ENCODE peak calls at places on chromosome 15, in four cellular contexts. M is GM06990, S is type B pancreatic cell, J is fibroblast of lung. I is an unnamed sample.
A peak's percentile ranks its signal among the peaks of the same experiment; 100 is the strongest.

GRCh38 chr15:90807687-90808086 is 60.7 kb upstream of the FURIN start:
- DNase-seq in M (no peak), S (no peak), J (no peak), I (no peak)

GRCh38 chr15:59292393-59292792 is 80.3 kb downstream of the MYO1E start:
- DNase-seq in M (no peak), S (no peak), J (no peak), I (peak; percentile 72)

GRCh38 chr15:64232400-64232799 is 69.6 kb upstream of the PPIB start:
- DNase-seq in M (no peak), S (no peak), J (peak; percentile 35), I (peak; percentile 56)

GRCh38 chr15:36117394-36117793 is 462.0 kb upstream of the CDIN1 start:
- DNase-seq in M (no peak), S (no peak), J (no peak), I (no peak)

GRCh38 chr15:48861813-48862431 is 16.0 kb upstream of the EID1 start:
- DNase-seq in M (peak; percentile 21), S (no peak), J (peak; percentile 86), I (peak; percentile 77)

GRCh38 chr15:42091753-42092665 is 2.4 kb downstream of the PLA2G4D start:
- DNase-seq in M (no peak), S (no peak), J (no peak), I (no peak)

GRCh38 chr15:33699691-33700447 is 268.4 kb upstream of the CHRM5 start:
- DNase-seq in M (no peak), S (no peak), J (peak; percentile 19), I (no peak)

GRCh38 chr15:70488002-70488605 is 275.3 kb downstream of the UACA start:
- DNase-seq in M (peak; percentile 48), S (no peak), J (peak; percentile 82), I (peak; percentile 80)

GRCh38 chr15:35713733-35714132 is 167.8 kb upstream of the DPH6 start:
- DNase-seq in M (no peak), S (no peak), J (no peak), I (peak; percentile 61)

GRCh38 chr15:100020181-100020580 is 286.9 kb upstream of the LYSMD4 start:
- DNase-seq in M (no peak), S (no peak), J (no peak), I (no peak)

GRCh38 chr15:58678683-58679082 is 70.8 kb downstream of the ADAM10 start:
- DNase-seq in M (no peak), S (no peak), J (peak; percentile 25), I (no peak)

GRCh38 chr15:36644156-36644896 is 64.9 kb downstream of the CDIN1 start:
- DNase-seq in M (no peak), S (no peak), J (no peak), I (no peak)

GRCh38 chr15:66124626-66125025 is 128.9 kb downstream of the MEGF11 start:
- DNase-seq in M (no peak), S (no peak), J (no peak), I (no peak)

GRCh38 chr15:82086243-82086995 is 40.6 kb upstream of the MEX3B start:
- DNase-seq in M (no peak), S (no peak), J (no peak), I (no peak)

GRCh38 chr15:64695571-64695992 is 79.8 kb downstream of the RBPMS2 start:
- DNase-seq in M (no peak), S (no peak), J (no peak), I (no peak)

GRCh38 chr15:65969865-65970832 is 100.9 kb downstream of the RAB11A start:
- DNase-seq in M (no peak), S (no peak), J (no peak), I (no peak)

GRCh38 chr15:47194718-47195117 is 522.6 kb upstream of the SEMA6D start:
- DNase-seq in M (no peak), S (no peak), J (peak; percentile 72), I (peak; percentile 54)
- TF ChIP-seq CTCF in M (peak; percentile 10), S (peak; percentile 61), J (peak; percentile 45), I (peak; percentile 51)

DNA sequence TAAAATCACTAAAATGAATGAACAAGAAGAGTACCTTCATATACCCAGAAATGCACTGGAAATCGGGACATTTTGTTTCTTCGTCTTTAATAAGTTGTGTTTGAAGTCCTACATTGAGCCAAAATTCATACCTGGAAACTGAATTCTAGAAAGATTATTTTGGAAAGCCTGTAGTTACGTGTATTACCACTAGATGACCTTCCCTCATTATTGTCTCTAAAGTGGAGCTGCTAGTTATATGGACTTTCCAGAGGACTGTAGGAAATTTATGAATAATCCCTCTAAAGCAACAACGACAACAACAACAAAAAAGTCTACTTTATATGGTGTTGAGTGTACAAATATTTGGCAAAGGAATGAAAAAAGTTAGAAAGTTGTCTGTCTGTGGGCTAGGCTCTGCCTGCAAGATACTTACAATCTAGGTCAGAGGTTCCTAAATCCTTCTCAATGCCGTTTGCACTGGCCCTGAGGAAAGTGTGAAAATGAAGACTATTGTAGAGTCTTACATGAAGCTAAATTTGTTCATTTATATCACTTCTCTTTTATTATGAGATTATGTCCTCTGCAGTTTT is 234.8 kb upstream of the NR2E3 start:
- DNase-seq in M (no peak), S (no peak), J (peak; percentile 46), I (peak; percentile 21)
- TF ChIP-seq CTCF in M (peak; percentile 69), S (peak; percentile 70), J (peak; percentile 69), I (peak; percentile 55)

GRCh38 chr15:72117448-72117697 is 577 bp downstream of the MYO9A start:
- DNase-seq in M (no peak), S (peak; percentile 84), J (peak; percentile 83), I (peak; percentile 83)

GRCh38 chr15:72116680-72117447 is 1.1 kb downstream of the MYO9A start:
- DNase-seq in M (no peak), S (no peak), J (peak; percentile 35), I (no peak)

GRCh38 chr15:72118400-72118978 is at the start of gene SENP8:
- DNase-seq in M (no peak), S (no peak), J (no peak), I (no peak)

GRCh38 chr15:72113347-72114031 is 4.5 kb downstream of the MYO9A start:
- DNase-seq in M (no peak), S (no peak), J (no peak), I (no peak)

GRCh38 chr15:72117698-72118399 is at the start of gene MYO9A:
- DNase-seq in M (peak; percentile 99), S (peak; percentile 99), J (peak; percentile 99), I (peak; percentile 99)
- TF ChIP-seq CTCF in M (peak; percentile 3), S (no peak), J (no peak), I (no peak)

GRCh38 chr15:91855684-91856553 is 2.4 kb downstream of the SLCO3A1 start:
- DNase-seq in M (peak; percentile 14), S (no peak), J (no peak), I (no peak)
- TF ChIP-seq CTCF in M (no peak), S (peak; percentile 47), J (no peak), I (peak; percentile 24)

DNA sequence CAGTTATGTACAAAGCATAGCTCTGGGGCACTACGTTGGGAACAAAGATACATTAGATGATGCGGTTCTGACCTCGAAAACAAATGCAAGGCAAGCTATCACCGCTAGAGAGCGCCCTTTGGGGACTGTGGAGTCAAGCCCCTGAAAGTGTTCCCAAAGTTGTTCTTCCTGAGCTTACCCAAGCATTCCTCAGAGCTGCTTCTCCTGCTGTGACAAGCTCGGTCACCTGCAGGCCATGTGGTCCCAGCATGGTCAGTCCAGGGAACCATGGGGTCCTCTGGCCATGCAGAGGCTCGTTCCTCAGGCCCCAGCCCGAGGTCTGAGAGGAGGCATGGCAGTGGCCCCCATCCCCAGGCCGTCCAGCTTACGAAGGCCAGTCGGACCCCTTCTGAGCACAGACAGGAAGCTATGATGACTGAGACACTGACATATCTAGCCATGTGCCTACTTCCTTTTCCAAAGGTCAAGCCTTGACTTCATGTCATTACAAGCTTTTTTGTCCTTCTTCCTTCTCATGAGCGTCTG is 79.5 kb downstream of the ATP10A start:
- DNase-seq in M (no peak), S (no peak), J (peak; percentile 28), I (peak; percentile 15)
- TF ChIP-seq CTCF in M (peak; percentile 56), S (peak; percentile 66), J (peak; percentile 43), I (peak; percentile 46)

GRCh38 chr15:29398907-29399306 is 129.3 kb upstream of the NSMCE3 start:
- DNase-seq in M (no peak), S (no peak), J (no peak), I (no peak)

GRCh38 chr15:29405564-29405963 is 135.9 kb upstream of the NSMCE3 start:
- DNase-seq in M (no peak), S (no peak), J (no peak), I (no peak)

GRCh38 chr15:29400701-29401100 is 131.1 kb upstream of the NSMCE3 start:
- DNase-seq in M (no peak), S (no peak), J (no peak), I (no peak)

GRCh38 chr15:29401644-29402043 is 132.0 kb upstream of the NSMCE3 start:
- DNase-seq in M (no peak), S (no peak), J (no peak), I (no peak)

DNA sequence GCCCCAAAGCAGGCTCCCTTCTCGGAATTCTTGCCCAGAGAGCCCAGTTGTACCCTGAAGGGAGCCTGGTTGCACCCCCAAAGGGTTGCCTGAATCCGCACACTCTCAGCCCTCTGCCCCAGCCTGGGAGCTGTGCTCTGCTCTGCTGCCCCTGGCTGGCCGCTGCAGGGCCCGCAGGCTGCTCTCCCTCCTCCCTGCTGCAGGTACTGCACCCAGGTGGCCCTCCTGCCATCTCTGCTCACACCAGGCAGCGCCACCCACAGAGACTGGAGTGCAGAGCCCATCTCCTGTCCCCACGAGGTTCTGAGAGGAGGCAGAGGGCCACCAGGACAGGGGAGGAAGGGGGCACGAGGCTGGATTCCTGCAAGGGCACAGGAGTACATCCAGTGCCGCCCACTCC is 134.2 kb upstream of the NSMCE3 start:
- DNase-seq in M (peak; percentile 34), S (no peak), J (no peak), I (no peak)
- TF ChIP-seq CTCF in M (no peak), S (no peak), J (no peak), I (no peak)

DNA sequence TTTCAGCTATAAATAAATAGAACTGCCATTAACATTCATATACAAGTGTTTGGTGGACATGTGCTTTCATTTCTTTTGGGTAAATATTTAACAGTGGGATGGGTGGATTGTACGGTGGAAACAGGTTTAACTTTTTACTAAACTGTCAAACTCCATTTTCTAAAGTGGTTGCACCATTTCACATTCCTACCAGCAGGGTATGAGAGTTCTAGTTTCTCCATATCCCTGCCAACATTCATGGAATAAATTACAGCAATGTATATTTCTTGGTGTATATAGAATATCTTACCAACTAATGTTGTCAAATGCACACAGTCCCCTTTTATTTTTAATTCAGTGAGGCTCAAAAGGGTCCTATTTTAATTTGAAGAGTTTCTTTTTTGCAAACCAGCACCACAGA is 71.3 kb upstream of the CTXND1 start:
- DNase-seq in M (no peak), S (no peak), J (no peak), I (no peak)
- TF ChIP-seq CTCF in M (no peak), S (peak; percentile 68), J (peak; percentile 25), I (peak; percentile 16)

GRCh38 chr15:40339621-40339945 is 1.2 kb downstream of the CCDC9B start:
- DNase-seq in M (no peak), S (no peak), J (no peak), I (no peak)
- TF ChIP-seq CTCF in M (no peak), S (no peak), J (peak; percentile 16), I (peak; percentile 30)